ENCODE peak calls at places on chromosomes 16 and 17, in five cellular contexts. Y is activated CD4-positive, alpha-beta T cell treated with anti-CD3 and anti-CD28 coated beads for 48 hours; O is sciatic nerve; J is NCI-H748 treated with DMSO at 0.1 percent for 48 hours; X is AG08396. P is an unnamed sample.

GRCh38 chr17:14113137-14113536 is 43.8 kb downstream of the COX10 start:
- DNase-seq in Y (no peak), O (no peak), J (no peak), X (no peak), P (no peak)

GRCh38 chr17:36188891-36189306 is 7.7 kb downstream of the CCL3L1 start:
- DNase-seq in Y (peak), O (no peak), J (no peak), X (no peak), P (no peak)

GRCh38 chr17:74919440-74920305 is 3.4 kb downstream of the USH1G start:
- DNase-seq in Y (peak), O (no peak), J (no peak), X (no peak), P (no peak)

GRCh38 chr17:73020110-73020509 is 72.4 kb downstream of the SLC39A11 start:
- DNase-seq in Y (no peak), O (no peak), J (no peak), X (no peak), P (no peak)

GRCh38 chr17:19513897-19514488 is 19.7 kb upstream of the SLC47A1 start:
- DNase-seq in Y (peak), O (peak), J (peak), X (peak), P (peak)

GRCh38 chr16:88999457-89000206 is 22.6 kb upstream of the CBFA2T3 start:
- DNase-seq in Y (peak), O (no peak), J (no peak), X (no peak), P (no peak)

GRCh38 chr17:54944796-54945195 is 23.7 kb downstream of the COX11 start:
- DNase-seq in Y (no peak), O (no peak), J (no peak), X (no peak), P (no peak)

GRCh38 chr17:82397449-82398335 is 20.5 kb upstream of the HEXD start:
- DNase-seq in Y (no peak), O (no peak), J (no peak), X (no peak), P (no peak)

GRCh38 chr17:16943541-16944333 is 28.2 kb downstream of the TNFRSF13B start:
- DNase-seq in Y (no peak), O (no peak), J (no peak), X (no peak), P (no peak)

GRCh38 chr17:6710317-6710716 is 2.9 kb downstream of the SLC13A5 start:
- DNase-seq in Y (no peak), O (no peak), J (no peak), X (no peak), P (no peak)

GRCh38 chr16:72938426-72939164 is 109.3 kb downstream of the ZFHX3 start:
- DNase-seq in Y (no peak), O (peak), J (no peak), X (peak), P (no peak)

GRCh38 chr16:27924411-27925118 is 138.9 kb downstream of the GSG1L start:
- DNase-seq in Y (no peak), O (no peak), J (no peak), X (no peak), P (peak)

GRCh38 chr16:66936462-66936861 is 1.1 kb downstream of the CES2 start:
- DNase-seq in Y (no peak), O (no peak), J (no peak), X (no peak), P (no peak)

GRCh38 chr17:27586203-27586701 is 44.7 kb upstream of the LGALS9 start:
- DNase-seq in Y (no peak), O (no peak), J (no peak), X (peak), P (no peak)

GRCh38 chr17:57662021-57662420 is 83.1 kb downstream of the CCDC182 start:
- DNase-seq in Y (no peak), O (no peak), J (peak), X (no peak), P (no peak)

GRCh38 chr17:14760212-14760611 is 459.3 kb downstream of the HS3ST3B1 start:
- DNase-seq in Y (no peak), O (no peak), J (no peak), X (no peak), P (peak)

GRCh38 chr17:69608808-69609494 is 194.5 kb downstream of the MAP2K6 start:
- DNase-seq in Y (no peak), O (no peak), J (no peak), X (peak), P (no peak)

GRCh38 chr17:67836205-67836987 is 11.1 kb downstream of the BPTF start:
- DNase-seq in Y (no peak), O (no peak), J (no peak), X (no peak), P (no peak)

GRCh38 chr17:17872468-17873345 is 35.9 kb upstream of the SREBF1 start:
- DNase-seq in Y (no peak), O (no peak), J (no peak), X (no peak), P (no peak)